ENCODE peak calls at places on chromosome 21, in nine cellular contexts. K, L, G, U, J, D, T, W and P are unnamed samples.

GRCh38 chr21:41760411-41760810 is 6.4 kb downstream of the RIPK4 start:
- DNase-seq in K (no peak), L (no peak), G (no peak), U (no peak), J (no peak), D (no peak), T (peak), W (no peak), P (no peak)

GRCh38 chr21:32826317-32827167 is 55.0 kb upstream of the PAXBP1 start:
- DNase-seq in K (peak), L (peak), G (no peak), U (peak), J (peak), D (peak), T (peak), W (no peak), P (peak)

GRCh38 chr21:42833439-42833815 is 45.9 kb downstream of the WDR4 start:
- DNase-seq in K (peak), L (no peak), G (peak), U (peak), J (peak), D (peak), T (peak), W (no peak), P (peak)

GRCh38 chr21:28253378-28253777 is 739.3 kb downstream of the LTN1 start:
- DNase-seq in K (peak), L (no peak), G (no peak), U (no peak), J (no peak), D (no peak), T (no peak), W (no peak), P (no peak)

GRCh38 chr21:45405819-45406762 is 1.1 kb downstream of the COL18A1 start:
- DNase-seq in K (peak), L (no peak), G (no peak), U (no peak), J (no peak), D (peak), T (peak), W (peak), P (no peak)

GRCh38 chr21:42991992-42992740 is 17.8 kb downstream of the PKNOX1 start:
- DNase-seq in K (peak), L (no peak), G (no peak), U (peak), J (no peak), D (peak), T (peak), W (peak), P (no peak)

GRCh38 chr21:23799376-23799775 is 1807.9 kb downstream of the MRPL39 start:
- DNase-seq in K (no peak), L (no peak), G (no peak), U (no peak), J (no peak), D (no peak), T (no peak), W (no peak), P (no peak)

GRCh38 chr21:25561668-25562641 is 45.3 kb downstream of the MRPL39 start:
- DNase-seq in K (peak), L (no peak), G (peak), U (peak), J (peak), D (peak), T (peak), W (peak), P (peak)

GRCh38 chr21:45552696-45553391 is 10.6 kb upstream of the SLC19A1 start:
- DNase-seq in K (no peak), L (no peak), G (no peak), U (no peak), J (no peak), D (peak), T (no peak), W (no peak), P (no peak)

GRCh38 chr21:33893917-33894316 is 21.7 kb downstream of the ATP5PO start:
- DNase-seq in K (no peak), L (no peak), G (no peak), U (no peak), J (no peak), D (no peak), T (no peak), W (no peak), P (no peak)

GRCh38 chr21:44083631-44084291 is 23.4 kb upstream of the PWP2 start:
- DNase-seq in K (no peak), L (no peak), G (peak), U (no peak), J (peak), D (no peak), T (no peak), W (no peak), P (peak)

GRCh38 chr21:45325206-45326168 is 37.8 kb upstream of the POFUT2 start:
- DNase-seq in K (no peak), L (no peak), G (no peak), U (no peak), J (no peak), D (peak), T (peak), W (no peak), P (no peak)

GRCh38 chr21:15289896-15290841 is 225.4 kb upstream of the NRIP1 start:
- DNase-seq in K (peak), L (no peak), G (peak), U (no peak), J (no peak), D (no peak), T (peak), W (peak), P (peak)

GRCh38 chr21:46425566-46425965 is 33.1 kb upstream of the DIP2A start:
- DNase-seq in K (no peak), L (no peak), G (no peak), U (no peak), J (peak), D (no peak), T (no peak), W (no peak), P (no peak)

GRCh38 chr21:32412162-32412997 is at the start of gene EVA1C:
- DNase-seq in K (peak), L (no peak), G (peak), U (no peak), J (peak), D (peak), T (peak), W (peak), P (peak)

GRCh38 chr21:34911360-34911759 is 137.7 kb downstream of the RUNX1 start:
- DNase-seq in K (no peak), L (no peak), G (no peak), U (no peak), J (no peak), D (no peak), T (no peak), W (no peak), P (no peak)

GRCh38 chr21:29639366-29640232 is 300.2 kb downstream of the GRIK1 start:
- DNase-seq in K (no peak), L (no peak), G (no peak), U (peak), J (no peak), D (no peak), T (no peak), W (no peak), P (no peak)

GRCh38 chr21:40793057-40793456 is 53.9 kb downstream of the DSCAM start:
- DNase-seq in K (no peak), L (no peak), G (no peak), U (no peak), J (no peak), D (no peak), T (no peak), W (no peak), P (no peak)

GRCh38 chr21:42448683-42449082 is 45.0 kb downstream of the UBASH3A start:
- DNase-seq in K (no peak), L (no peak), G (no peak), U (no peak), J (no peak), D (no peak), T (no peak), W (no peak), P (no peak)

GRCh38 chr21:14753069-14753465 is 207.0 kb upstream of the SAMSN1 start:
- DNase-seq in K (no peak), L (no peak), G (no peak), U (no peak), J (no peak), D (no peak), T (no peak), W (no peak), P (no peak)

GRCh38 chr21:35053356-35054096 is 4.4 kb upstream of the RUNX1 start:
- DNase-seq in K (no peak), L (no peak), G (no peak), U (no peak), J (no peak), D (no peak), T (peak), W (no peak), P (no peak)

GRCh38 chr21:39020751-39021474 is 162.3 kb downstream of the PSMG1 start:
- DNase-seq in K (peak), L (no peak), G (no peak), U (no peak), J (no peak), D (peak), T (peak), W (no peak), P (no peak)

GRCh38 chr21:39018730-39019129 is 164.5 kb downstream of the PSMG1 start:
- DNase-seq in K (no peak), L (no peak), G (no peak), U (no peak), J (no peak), D (no peak), T (no peak), W (no peak), P (no peak)

GRCh38 chr21:39014751-39015150 is 168.5 kb downstream of the PSMG1 start:
- DNase-seq in K (peak), L (no peak), G (no peak), U (no peak), J (no peak), D (no peak), T (no peak), W (no peak), P (no peak)

GRCh38 chr21:39012314-39013230 is 170.7 kb downstream of the PSMG1 start:
- DNase-seq in K (no peak), L (no peak), G (no peak), U (no peak), J (no peak), D (no peak), T (no peak), W (no peak), P (no peak)

DNA sequence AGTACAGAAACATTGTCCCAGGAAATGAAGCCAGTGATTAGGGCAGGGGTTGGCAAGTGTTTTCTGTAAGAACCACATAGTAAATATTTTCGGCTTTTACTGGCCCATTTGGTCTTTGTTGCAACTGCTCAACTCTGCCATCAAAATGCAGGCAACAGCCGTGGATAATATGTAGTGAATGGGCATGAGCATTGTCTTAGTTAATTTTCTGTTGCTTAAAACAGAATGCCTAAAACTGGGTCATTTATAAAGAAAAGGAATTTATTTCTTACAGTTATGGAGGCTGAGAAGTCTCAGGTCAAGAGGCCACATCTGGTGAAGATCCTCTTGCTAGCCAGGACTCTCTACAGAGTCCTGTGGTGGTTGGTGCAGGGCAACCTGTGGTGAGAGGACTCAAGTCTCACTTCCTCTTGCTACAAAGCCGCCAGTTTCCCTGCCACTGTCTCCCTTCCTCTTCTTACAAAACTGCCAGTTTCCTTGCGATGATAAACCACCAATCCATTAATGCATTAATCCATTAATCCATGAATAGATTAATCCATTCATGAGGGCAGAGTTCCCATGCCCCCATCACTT is 166.4 kb downstream of the PSMG1 start:
- DNase-seq in K (no peak), L (no peak), G (no peak), U (peak), J (no peak), D (peak), T (no peak), W (no peak), P (no peak)
- H3K4me3 ChIP-seq in K (no peak), L (no peak), G (no peak), U (no peak), J (no peak), D (no peak), T (no peak), W (no peak), P (no peak)

GRCh38 chr21:31398574-31398973 is 54.5 kb upstream of the TIAM1 start:
- DNase-seq in K (no peak), L (no peak), G (no peak), U (no peak), J (no peak), D (no peak), T (no peak), W (no peak), P (no peak)

GRCh38 chr21:31406510-31406909 is 62.4 kb upstream of the TIAM1 start:
- DNase-seq in K (no peak), L (no peak), G (no peak), U (no peak), J (no peak), D (no peak), T (no peak), W (no peak), P (no peak)

GRCh38 chr21:31408306-31409088 is 64.4 kb upstream of the TIAM1 start:
- DNase-seq in K (no peak), L (no peak), G (no peak), U (no peak), J (no peak), D (no peak), T (no peak), W (no peak), P (no peak)

GRCh38 chr21:31405638-31406037 is 61.6 kb upstream of the TIAM1 start:
- DNase-seq in K (no peak), L (no peak), G (no peak), U (no peak), J (no peak), D (no peak), T (no peak), W (no peak), P (no peak)

DNA sequence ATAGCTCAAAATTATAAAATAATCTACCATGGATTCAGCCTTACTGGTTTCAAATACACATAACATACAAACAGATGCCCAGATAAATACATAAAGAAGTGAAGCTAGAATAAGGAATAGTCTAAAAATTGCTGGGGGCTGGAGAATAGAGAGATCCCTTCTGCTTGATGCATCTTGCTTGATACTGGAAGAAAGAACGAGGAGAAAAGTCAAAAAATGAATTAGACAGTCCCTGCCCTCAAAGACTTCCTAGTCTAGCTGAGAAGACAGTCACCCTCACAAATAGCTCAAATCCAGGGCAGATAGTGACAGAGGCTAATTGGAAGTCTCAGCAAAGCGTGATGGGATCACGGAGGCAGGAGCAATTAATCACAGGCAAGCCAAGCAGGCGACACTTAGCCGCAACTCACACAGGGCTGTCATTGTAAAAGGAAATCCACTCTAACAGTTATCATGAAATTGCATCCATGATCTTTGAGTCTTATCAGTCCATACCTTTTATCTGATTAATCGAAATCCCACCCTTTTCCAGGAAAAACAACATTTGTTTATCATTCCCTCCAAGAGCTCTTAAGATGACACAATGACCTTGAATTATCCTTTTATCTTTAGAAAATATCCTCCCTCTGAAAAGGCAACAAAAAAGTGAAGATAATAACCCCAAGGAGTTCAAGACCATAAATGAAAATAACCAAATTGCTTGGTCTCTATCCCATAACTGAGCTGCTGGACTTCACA is 59.7 kb upstream of the TIAM1 start:
- DNase-seq in K (no peak), L (no peak), G (no peak), U (no peak), J (no peak), D (no peak), T (no peak), W (no peak), P (no peak)
- H3K4me3 ChIP-seq in K (no peak), L (no peak), G (no peak), U (no peak), J (no peak), D (no peak), T (no peak), W (no peak), P (no peak)

GRCh38 chr21:16535100-16535418 is 805.3 kb downstream of the USP25 start:
- DNase-seq in K (peak), L (no peak), G (peak), U (no peak), J (no peak), D (peak), T (no peak), W (peak), P (no peak)

GRCh38 chr21:16539041-16539440 is 809.3 kb downstream of the USP25 start:
- DNase-seq in K (no peak), L (no peak), G (no peak), U (no peak), J (no peak), D (no peak), T (no peak), W (no peak), P (no peak)

GRCh38 chr21:16534408-16535099 is 804.8 kb downstream of the USP25 start:
- DNase-seq in K (peak), L (no peak), G (peak), U (no peak), J (no peak), D (peak), T (no peak), W (peak), P (no peak)

GRCh38 chr21:16533692-16534407 is 804.1 kb downstream of the USP25 start:
- DNase-seq in K (no peak), L (no peak), G (no peak), U (no peak), J (no peak), D (no peak), T (no peak), W (no peak), P (peak)

GRCh38 chr21:16536661-16537359 is 807.0 kb downstream of the USP25 start:
- DNase-seq in K (peak), L (no peak), G (no peak), U (no peak), J (no peak), D (no peak), T (no peak), W (no peak), P (no peak)
- H3K4me3 ChIP-seq in K (peak), L (peak), G (no peak), U (no peak), J (no peak), D (no peak), T (no peak), W (peak), P (no peak)

DNA sequence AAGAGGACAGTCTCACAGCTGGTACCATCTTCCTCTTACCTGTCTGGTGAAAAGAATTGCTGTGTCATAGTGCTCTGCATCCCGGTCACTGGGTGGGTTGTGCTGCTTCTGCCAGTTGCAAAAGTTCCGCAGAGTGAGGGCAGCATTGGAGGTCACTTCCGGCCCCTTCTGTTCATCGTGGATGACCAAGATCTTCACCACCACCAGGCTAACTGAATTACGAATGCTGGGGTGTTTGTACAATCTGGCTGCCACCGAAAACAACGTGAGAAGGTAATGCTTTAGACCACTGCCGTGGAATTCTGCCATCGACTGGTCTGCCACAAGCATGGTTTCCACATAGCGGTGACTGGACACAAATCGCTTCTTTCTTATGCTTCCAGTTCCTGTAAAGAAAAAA is 2.9 kb downstream of the ADAMTS1 start:
- DNase-seq in K (peak), L (no peak), G (no peak), U (no peak), J (no peak), D (no peak), T (no peak), W (no peak), P (no peak)
- H3K4me3 ChIP-seq in K (peak), L (no peak), G (peak), U (no peak), J (no peak), D (no peak), T (peak), W (peak), P (no peak)

GRCh38 chr21:37273911-37274690 is 7.0 kb upstream of the VPS26C start:
- DNase-seq in K (no peak), L (no peak), G (no peak), U (no peak), J (no peak), D (no peak), T (no peak), W (no peak), P (no peak)
- H3K4me3 ChIP-seq in K (no peak), L (no peak), G (no peak), U (no peak), J (no peak), D (no peak), T (no peak), W (no peak), P (no peak)